ENCODE peak calls at places on chromosomes 6 and 20, in seven cellular contexts. T is NCI-H446 treated with DMSO at 0.1 percent for 48 hours; E is effector CD4-positive, alpha-beta T cell; L is NCI-H2081; D is naive thymus-derived CD8-positive, alpha-beta T cell; X is A549; S is D341Med. Y is an unnamed sample.

GRCh38 chr20:47233333-47234188 is 122.9 kb downstream of the ZMYND8 start:
- DNase-seq in E (no peak), L (no peak), D (no peak), S (no peak), T (no peak), X (no peak), Y (no peak)

GRCh38 chr6:131061041-131061770 is 1.8 kb downstream of the EPB41L2 start:
- DNase-seq in S (no peak), D (no peak), T (no peak), L (no peak), E (no peak), X (peak; percentile 52), Y (no peak)

GRCh38 chr6:147000545-147001488 is 203.4 kb upstream of the STXBP5 start:
- DNase-seq in T (no peak), S (no peak), L (no peak), E (no peak), D (no peak), X (no peak), Y (no peak)

GRCh38 chr20:38726849-38727601 is 2.7 kb downstream of the SLC32A1 start:
- DNase-seq in X (no peak), L (no peak), S (peak; percentile 64), D (peak; percentile 38), E (peak; percentile 26), T (no peak), Y (peak; percentile 48)

GRCh38 chr20:3307695-3308094 is 68.7 kb upstream of the SLC4A11 start:
- DNase-seq in T (no peak), S (no peak), L (no peak), X (no peak), D (no peak), E (no peak), Y (no peak)

GRCh38 chr6:140062042-140063041 is 687.9 kb upstream of the CITED2 start:
- DNase-seq in D (no peak), X (peak; percentile 28), L (no peak), S (no peak), T (peak; percentile 28), E (no peak), Y (no peak)

GRCh38 chr6:152004036-152004566 is 196.6 kb downstream of the ESR1 start:
- DNase-seq in X (no peak), E (no peak), T (no peak), L (no peak), D (no peak), S (no peak), Y (no peak)

GRCh38 chr6:66865771-66866170 is 1158.7 kb upstream of the EYS start:
- DNase-seq in X (no peak), S (no peak), E (no peak), D (no peak), L (no peak), T (no peak), Y (no peak)

GRCh38 chr20:16388731-16389130 is 184.5 kb downstream of the KIF16B start:
- DNase-seq in E (no peak), D (no peak), T (no peak), L (no peak), S (no peak), X (no peak), Y (no peak)

GRCh38 chr20:62823688-62824475 is 7.0 kb downstream of the COL9A3 start:
- DNase-seq in L (no peak), E (no peak), X (no peak), T (no peak), D (no peak), S (no peak), Y (no peak)

GRCh38 chr6:41097467-41098090 is 24.8 kb downstream of the NFYA start:
- DNase-seq in D (no peak), S (no peak), T (no peak), E (no peak), X (no peak), L (no peak), Y (no peak)

GRCh38 chr6:90701146-90701781 is 114.4 kb upstream of the MAP3K7 start:
- DNase-seq in E (no peak), S (no peak), X (peak; percentile 4), T (no peak), D (no peak), L (no peak), Y (no peak)

GRCh38 chr20:38178581-38178980 is 13.5 kb upstream of the TGM2 start:
- DNase-seq in L (no peak), T (no peak), D (no peak), S (no peak), X (no peak), E (no peak), Y (no peak)

GRCh38 chr6:136791296-136792065 is 796 bp downstream of the MAP3K5 start:
- DNase-seq in E (peak; percentile 34), D (peak; percentile 24), S (peak; percentile 28), X (peak; percentile 53), T (no peak), L (peak; percentile 55), Y (peak; percentile 26)

GRCh38 chr6:7073810-7074525 is 33.8 kb upstream of the RREB1 start:
- DNase-seq in D (peak; percentile 15), S (no peak), E (peak; percentile 16), L (no peak), X (no peak), T (no peak), Y (peak; percentile 64)

GRCh38 chr20:49586967-49587587 is 19.1 kb upstream of the PTGIS start:
- DNase-seq in L (no peak), E (no peak), T (no peak), X (no peak), D (no peak), S (no peak), Y (no peak)

GRCh38 chr20:19921349-19921793 is 95.8 kb upstream of the NAA20 start:
- DNase-seq in E (no peak), D (no peak), S (no peak), L (no peak), T (no peak), X (no peak), Y (no peak)

GRCh38 chr6:159982726-159983506 is 14.0 kb downstream of the IGF2R start:
- DNase-seq in S (no peak), D (no peak), E (no peak), T (no peak), L (no peak), X (no peak), Y (no peak)

GRCh38 chr6:75778757-75779156 is 29.7 kb downstream of the MYO6 start:
- DNase-seq in L (no peak), D (no peak), T (no peak), X (no peak), E (no peak), S (no peak), Y (no peak)

GRCh38 chr6:43983191-43983590 is 144.1 kb downstream of the MRPL14 start:
- DNase-seq in E (no peak), L (no peak), T (no peak), S (no peak), X (no peak), D (no peak), Y (no peak)

GRCh38 chr6:54891536-54891935 is 45.0 kb downstream of the FAM83B start:
- DNase-seq in X (no peak), L (no peak), D (no peak), T (no peak), E (no peak), S (no peak), Y (no peak)

GRCh38 chr20:11468880-11469279 is 448.8 kb upstream of the BTBD3 start:
- DNase-seq in X (no peak), E (no peak), S (no peak), T (no peak), D (no peak), L (no peak), Y (no peak)

GRCh38 chr20:53981752-53982437 is 88.5 kb downstream of the BCAS1 start:
- DNase-seq in L (no peak), S (no peak), T (no peak), X (no peak), E (no peak), D (no peak), Y (no peak)

GRCh38 chr20:49762940-49763766 is 49.5 kb upstream of the B4GALT5 start:
- DNase-seq in T (no peak), D (no peak), S (no peak), X (no peak), E (no peak), L (no peak), Y (no peak)

GRCh38 chr6:169224185-169224695 is 29.4 kb downstream of the THBS2 start:
- DNase-seq in T (no peak), E (no peak), X (no peak), S (no peak), D (no peak), L (no peak), Y (no peak)

GRCh38 chr6:45209762-45210161 is 118.4 kb upstream of the RUNX2 start:
- DNase-seq in E (no peak), S (no peak), D (no peak), L (no peak), X (no peak), T (no peak), Y (no peak)

GRCh38 chr6:30748301-30748769 is 4.0 kb upstream of the IER3 start:
- DNase-seq in D (no peak), E (no peak), X (peak; percentile 86), T (no peak), L (no peak), S (no peak), Y (no peak)

GRCh38 chr6:108622601-108623335 is 62.1 kb downstream of the FOXO3 start:
- DNase-seq in X (peak; percentile 10), D (no peak), T (peak; percentile 32), E (no peak), S (no peak), L (no peak), Y (no peak)

GRCh38 chr20:41261260-41261659 is 56.3 kb downstream of the ZHX3 start:
- DNase-seq in E (no peak), X (no peak), S (no peak), D (no peak), L (no peak), T (no peak), Y (no peak)

GRCh38 chr6:138594042-138594636 is 94.8 kb upstream of the NHSL1 start:
- DNase-seq in T (no peak), X (no peak), E (no peak), S (no peak), D (no peak), L (no peak), Y (no peak)

GRCh38 chr6:153790881-153791473 is 248.1 kb upstream of the OPRM1 start:
- DNase-seq in L (peak; percentile 6), S (no peak), E (no peak), T (no peak), X (peak; percentile 10), D (no peak), Y (no peak)

GRCh38 chr6:43176423-43176786 is 5.3 kb downstream of the SRF start:
- DNase-seq in X (no peak), T (no peak), E (no peak), D (no peak), S (no peak), L (no peak), Y (no peak)

GRCh38 chr6:26555505-26556262 is 17.5 kb downstream of the HMGN4 start:
- DNase-seq in T (no peak), S (no peak), D (no peak), L (no peak), E (no peak), X (peak; percentile 69), Y (no peak)